ENCODE peak calls at places on chromosomes 16 and 17, in nine cellular contexts. One of them, this sample, is unnamed.

GRCh38 chr16:55822280-55822810 is 10.6 kb downstream of the CES1 start:
- DNase-seq in suprapubic skin: peak
- DNase-seq in transverse colon: no peak
- DNase-seq in A549: no peak
- DNase-seq in sigmoid colon: no peak
- DNase-seq in H1: no peak
- DNase-seq in SK-N-SH: no peak
- DNase-seq in tibial nerve: no peak
- DNase-seq in stomach: no peak
- DNase-seq in this sample: no peak

GRCh38 chr16:79081292-79082066 is 519.1 kb downstream of the MAF start:
- DNase-seq in suprapubic skin: no peak
- DNase-seq in transverse colon: no peak
- DNase-seq in A549: no peak
- DNase-seq in sigmoid colon: no peak
- DNase-seq in H1: no peak
- DNase-seq in SK-N-SH: no peak
- DNase-seq in tibial nerve: no peak
- DNase-seq in stomach: no peak
- DNase-seq in this sample: no peak

GRCh38 chr17:949623-950338 is 29.8 kb downstream of the NXN start:
- DNase-seq in suprapubic skin: no peak
- DNase-seq in transverse colon: no peak
- DNase-seq in A549: no peak
- DNase-seq in sigmoid colon: no peak
- DNase-seq in H1: no peak
- DNase-seq in SK-N-SH: no peak
- DNase-seq in tibial nerve: no peak
- DNase-seq in stomach: no peak
- DNase-seq in this sample: no peak

GRCh38 chr17:49748791-49749190 is 15.1 kb downstream of the FAM117A start:
- DNase-seq in suprapubic skin: no peak
- DNase-seq in transverse colon: peak
- DNase-seq in A549: no peak
- DNase-seq in sigmoid colon: no peak
- DNase-seq in H1: no peak
- DNase-seq in SK-N-SH: no peak
- DNase-seq in tibial nerve: no peak
- DNase-seq in stomach: no peak
- DNase-seq in this sample: no peak

GRCh38 chr16:1990336-1991134 is 765 bp downstream of the SYNGR3 start:
- DNase-seq in suprapubic skin: no peak
- DNase-seq in transverse colon: peak
- DNase-seq in A549: no peak
- DNase-seq in sigmoid colon: no peak
- DNase-seq in H1: peak
- DNase-seq in SK-N-SH: peak
- DNase-seq in tibial nerve: no peak
- DNase-seq in stomach: peak
- DNase-seq in this sample: no peak

GRCh38 chr17:29613371-29613837 is 9.3 kb downstream of the CORO6 start:
- DNase-seq in suprapubic skin: peak
- DNase-seq in transverse colon: peak
- DNase-seq in A549: peak
- DNase-seq in sigmoid colon: peak
- DNase-seq in H1: peak
- DNase-seq in SK-N-SH: peak
- DNase-seq in tibial nerve: peak
- DNase-seq in stomach: peak
- DNase-seq in this sample: peak

GRCh38 chr16:65889533-65889966 is 476.9 kb upstream of the CDH5 start:
- DNase-seq in suprapubic skin: no peak
- DNase-seq in transverse colon: no peak
- DNase-seq in A549: no peak
- DNase-seq in sigmoid colon: no peak
- DNase-seq in H1: no peak
- DNase-seq in SK-N-SH: no peak
- DNase-seq in tibial nerve: no peak
- DNase-seq in stomach: no peak
- DNase-seq in this sample: no peak

GRCh38 chr17:9916108-9916507 is 11.0 kb upstream of the RCVRN start:
- DNase-seq in suprapubic skin: no peak
- DNase-seq in transverse colon: no peak
- DNase-seq in A549: no peak
- DNase-seq in sigmoid colon: no peak
- DNase-seq in H1: no peak
- DNase-seq in SK-N-SH: no peak
- DNase-seq in tibial nerve: no peak
- DNase-seq in stomach: no peak
- DNase-seq in this sample: no peak

GRCh38 chr16:14307623-14308356 is 236.7 kb downstream of the MRTFB start:
- DNase-seq in suprapubic skin: no peak
- DNase-seq in transverse colon: no peak
- DNase-seq in A549: peak
- DNase-seq in sigmoid colon: no peak
- DNase-seq in H1: no peak
- DNase-seq in SK-N-SH: peak
- DNase-seq in tibial nerve: no peak
- DNase-seq in stomach: no peak
- DNase-seq in this sample: no peak

GRCh38 chr16:88769617-88770458 is 15.2 kb downstream of the PIEZO1 start:
- DNase-seq in suprapubic skin: no peak
- DNase-seq in transverse colon: peak
- DNase-seq in A549: peak
- DNase-seq in sigmoid colon: no peak
- DNase-seq in H1: peak
- DNase-seq in SK-N-SH: peak
- DNase-seq in tibial nerve: no peak
- DNase-seq in stomach: no peak
- DNase-seq in this sample: no peak

GRCh38 chr17:45406107-45406506 is 26.6 kb downstream of the ARHGAP27 start:
- DNase-seq in suprapubic skin: no peak
- DNase-seq in transverse colon: no peak
- DNase-seq in A549: no peak
- DNase-seq in sigmoid colon: no peak
- DNase-seq in H1: no peak
- DNase-seq in SK-N-SH: no peak
- DNase-seq in tibial nerve: no peak
- DNase-seq in stomach: no peak
- DNase-seq in this sample: no peak

GRCh38 chr17:80698297-80698696 is 153.7 kb downstream of the RPTOR start:
- DNase-seq in suprapubic skin: no peak
- DNase-seq in transverse colon: no peak
- DNase-seq in A549: no peak
- DNase-seq in sigmoid colon: no peak
- DNase-seq in H1: no peak
- DNase-seq in SK-N-SH: no peak
- DNase-seq in tibial nerve: no peak
- DNase-seq in stomach: no peak
- DNase-seq in this sample: no peak

GRCh38 chr17:49572806-49573420 is 2.8 kb upstream of the NXPH3 start:
- DNase-seq in suprapubic skin: no peak
- DNase-seq in transverse colon: no peak
- DNase-seq in A549: no peak
- DNase-seq in sigmoid colon: no peak
- DNase-seq in H1: no peak
- DNase-seq in SK-N-SH: no peak
- DNase-seq in tibial nerve: no peak
- DNase-seq in stomach: no peak
- DNase-seq in this sample: no peak

GRCh38 chr17:3639981-3640596 is 3.5 kb downstream of the CTNS start:
- DNase-seq in suprapubic skin: no peak
- DNase-seq in transverse colon: no peak
- DNase-seq in A549: no peak
- DNase-seq in sigmoid colon: no peak
- DNase-seq in H1: no peak
- DNase-seq in SK-N-SH: no peak
- DNase-seq in tibial nerve: no peak
- DNase-seq in stomach: peak
- DNase-seq in this sample: no peak

GRCh38 chr17:45366691-45367090 is 49.9 kb upstream of the MAP3K14 start:
- DNase-seq in suprapubic skin: peak
- DNase-seq in transverse colon: no peak
- DNase-seq in A549: no peak
- DNase-seq in sigmoid colon: peak
- DNase-seq in H1: no peak
- DNase-seq in SK-N-SH: peak
- DNase-seq in tibial nerve: no peak
- DNase-seq in stomach: no peak
- DNase-seq in this sample: no peak

DNA sequence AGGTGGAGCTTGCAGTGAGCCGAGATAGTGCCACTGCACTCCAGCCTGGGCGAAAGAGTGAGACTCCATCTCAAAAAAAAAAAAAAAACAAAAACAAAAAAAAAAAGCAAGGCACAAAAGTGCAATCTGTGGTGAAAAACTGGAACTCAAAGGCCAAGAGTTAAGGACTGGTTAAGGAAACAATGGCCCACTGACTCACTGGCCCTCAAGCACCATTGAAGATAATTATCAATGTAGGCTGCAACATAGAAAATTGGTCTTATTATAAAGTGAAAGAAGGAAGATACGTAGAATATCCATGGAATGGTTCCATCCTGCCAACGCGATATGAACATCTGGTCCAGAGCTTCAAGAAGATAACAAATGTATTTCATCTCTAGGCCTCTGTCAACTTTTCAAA is 444.2 kb downstream of the SOX9 start:
- DNase-seq in suprapubic skin: no peak
- DNase-seq in transverse colon: no peak
- DNase-seq in A549: no peak
- DNase-seq in sigmoid colon: no peak
- DNase-seq in H1: no peak
- DNase-seq in SK-N-SH: no peak
- DNase-seq in tibial nerve: no peak
- DNase-seq in stomach: no peak
- DNase-seq in this sample: no peak
- TF ChIP-seq CTCF in suprapubic skin: no peak
- TF ChIP-seq CTCF in transverse colon: no peak
- TF ChIP-seq CTCF in A549: no peak
- TF ChIP-seq CTCF in sigmoid colon: no peak
- TF ChIP-seq CTCF in H1: no peak
- TF ChIP-seq CTCF in SK-N-SH: no peak
- TF ChIP-seq CTCF in tibial nerve: no peak
- TF ChIP-seq CTCF in stomach: no peak
- TF ChIP-seq CTCF in this sample: no peak

GRCh38 chr17:57506253-57506911 is 238.7 kb downstream of the CCDC182 start:
- DNase-seq in suprapubic skin: no peak
- DNase-seq in transverse colon: no peak
- DNase-seq in A549: no peak
- DNase-seq in sigmoid colon: no peak
- DNase-seq in H1: no peak
- DNase-seq in SK-N-SH: peak
- DNase-seq in tibial nerve: no peak
- DNase-seq in stomach: no peak
- DNase-seq in this sample: no peak
- TF ChIP-seq EP300 in suprapubic skin: no peak
- TF ChIP-seq EP300 in transverse colon: no peak
- TF ChIP-seq EP300 in A549: no peak
- TF ChIP-seq EP300 in sigmoid colon: no peak
- TF ChIP-seq EP300 in H1: no peak
- TF ChIP-seq EP300 in SK-N-SH: no peak
- TF ChIP-seq EP300 in tibial nerve: no peak
- TF ChIP-seq EP300 in stomach: no peak
- TF ChIP-seq EP300 in this sample: no peak

DNA sequence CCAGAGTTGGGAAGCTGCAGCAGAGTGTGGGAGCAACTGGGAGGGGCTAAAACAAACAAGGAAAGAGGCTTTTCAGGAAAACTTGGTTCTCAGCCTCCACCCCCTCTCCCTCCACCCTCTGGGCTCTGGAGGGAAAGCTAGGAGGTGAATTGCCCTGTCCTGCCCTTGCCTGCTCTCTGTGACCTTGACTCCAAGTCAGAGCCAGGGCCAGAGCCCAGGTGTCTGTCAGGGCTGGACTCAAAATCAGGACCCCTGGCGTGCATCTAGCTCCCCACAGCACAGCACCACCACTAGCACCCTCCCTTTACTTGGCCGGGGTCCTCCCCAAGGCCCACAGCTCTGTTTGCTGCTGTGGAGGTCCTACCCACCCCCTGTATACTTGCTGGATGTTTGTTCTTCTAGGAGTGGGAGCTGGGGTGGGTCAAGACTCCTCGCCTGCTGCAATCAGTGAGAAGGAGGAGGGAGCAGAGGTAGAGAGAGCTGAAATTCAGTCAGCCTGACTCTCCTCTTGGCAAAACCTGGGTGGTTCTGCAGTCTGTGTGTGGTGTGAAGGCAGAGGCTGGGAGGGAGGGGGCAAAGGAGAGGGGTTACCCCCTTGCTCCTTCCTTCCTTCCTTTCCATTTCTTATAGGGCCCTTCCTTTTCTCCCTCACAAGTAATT is 2.8 kb upstream of the NR1D1 start:
- DNase-seq in suprapubic skin: no peak
- DNase-seq in transverse colon: no peak
- DNase-seq in A549: no peak
- DNase-seq in sigmoid colon: no peak
- DNase-seq in H1: peak
- DNase-seq in SK-N-SH: no peak
- DNase-seq in tibial nerve: no peak
- DNase-seq in stomach: no peak
- DNase-seq in this sample: peak
- TF ChIP-seq CTCF in suprapubic skin: no peak
- TF ChIP-seq CTCF in transverse colon: no peak
- TF ChIP-seq CTCF in A549: no peak
- TF ChIP-seq CTCF in sigmoid colon: no peak
- TF ChIP-seq CTCF in H1: no peak
- TF ChIP-seq CTCF in SK-N-SH: no peak
- TF ChIP-seq CTCF in tibial nerve: no peak
- TF ChIP-seq CTCF in stomach: no peak
- TF ChIP-seq CTCF in this sample: no peak

DNA sequence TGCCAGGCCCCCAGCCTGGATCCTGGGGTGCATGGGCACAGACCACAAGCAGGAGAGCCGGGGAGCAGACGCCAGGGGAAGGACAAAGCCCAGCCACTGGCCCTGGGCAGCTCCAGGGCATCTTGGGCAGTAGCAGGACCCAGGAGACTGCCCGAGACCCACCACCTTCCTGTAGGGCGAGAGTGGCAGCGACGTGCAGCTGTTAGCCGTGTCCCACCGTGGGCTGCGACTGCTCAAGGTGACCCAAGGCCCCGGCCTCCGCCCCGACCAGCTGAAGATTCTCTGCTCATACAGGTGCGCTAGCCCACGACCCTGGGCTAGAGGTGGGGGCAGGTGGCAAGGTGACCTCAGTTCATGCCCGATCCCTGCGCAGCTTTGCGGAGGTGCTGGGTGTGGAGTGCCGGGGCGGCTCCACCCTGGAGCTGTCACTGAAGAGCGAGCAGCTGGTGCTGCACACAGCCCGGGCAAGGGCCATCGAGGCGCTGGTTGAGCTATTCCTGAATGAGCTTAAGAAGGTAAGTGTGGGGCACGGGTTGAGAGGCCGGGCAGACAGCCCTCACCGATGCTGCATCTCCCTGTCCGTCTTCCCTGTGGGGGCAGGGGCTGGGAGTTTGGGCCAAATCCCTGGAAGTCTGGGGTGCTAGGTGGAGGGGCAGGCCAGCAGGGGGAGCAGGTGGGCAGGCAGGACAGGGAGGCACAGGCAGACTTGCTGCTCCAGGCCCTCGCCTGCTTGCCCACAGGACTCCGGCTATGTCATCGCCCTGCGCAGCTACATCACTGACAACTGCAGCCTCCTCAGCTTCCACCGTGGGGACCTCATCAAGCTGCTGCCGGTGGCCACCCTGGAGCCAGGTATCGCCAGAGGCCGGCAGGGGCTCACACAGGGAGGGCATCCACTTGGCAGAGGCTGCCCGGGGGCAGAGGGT is 13.5 kb upstream of the SMIM5 start:
- DNase-seq in suprapubic skin: no peak
- DNase-seq in transverse colon: no peak
- DNase-seq in A549: peak
- DNase-seq in sigmoid colon: no peak
- DNase-seq in H1: peak
- DNase-seq in SK-N-SH: peak
- DNase-seq in tibial nerve: no peak
- DNase-seq in stomach: no peak
- DNase-seq in this sample: no peak
- TF ChIP-seq EP300 in suprapubic skin: no peak
- TF ChIP-seq EP300 in transverse colon: no peak
- TF ChIP-seq EP300 in A549: no peak
- TF ChIP-seq EP300 in sigmoid colon: no peak
- TF ChIP-seq EP300 in H1: no peak
- TF ChIP-seq EP300 in SK-N-SH: no peak
- TF ChIP-seq EP300 in tibial nerve: no peak
- TF ChIP-seq EP300 in stomach: no peak
- TF ChIP-seq EP300 in this sample: no peak